ENCODE peak calls at places on chromosome 1, in four cellular contexts. J is right lobe of liver, O is ovary, X is IMR-90. P is an unnamed sample.

GRCh38 chr1:179817056-179817455 is 60.5 kb downstream of the TOR1AIP2 start:
- DNase-seq in X (no peak), J (no peak), O (no peak), P (no peak)

GRCh38 chr1:204971700-204972336 is 71.2 kb upstream of the CNTN2 start:
- DNase-seq in O (no peak), X (peak; percentile 63), J (peak; percentile 44), P (no peak)

GRCh38 chr1:26794391-26794790 is 6.6 kb downstream of the PIGV start:
- DNase-seq in J (peak; percentile 67), O (no peak), X (no peak), P (no peak)

GRCh38 chr1:30809514-30810263 is 52.1 kb upstream of the LAPTM5 start:
- DNase-seq in O (no peak), X (peak; percentile 93), J (no peak), P (no peak)

GRCh38 chr1:53956308-53957168 is 10.4 kb downstream of the LRRC42 start:
- DNase-seq in J (no peak), O (no peak), X (no peak), P (no peak)

GRCh38 chr1:19635646-19636045 is 8.5 kb upstream of the NBL1 start:
- DNase-seq in X (peak; percentile 20), O (no peak), J (no peak), P (no peak)

GRCh38 chr1:212285685-212286436 is 651 bp downstream of the PPP2R5A start:
- DNase-seq in O (peak; percentile 58), J (peak; percentile 68), X (peak; percentile 35), P (no peak)

GRCh38 chr1:58689167-58689566 is 10.7 kb downstream of the MYSM1 start:
- DNase-seq in J (no peak), O (no peak), X (no peak), P (no peak)

GRCh38 chr1:244858357-244858756 is 6.0 kb downstream of the HNRNPU start:
- DNase-seq in O (no peak), J (no peak), X (no peak), P (no peak)

GRCh38 chr1:78607334-78607927 is 12.8 kb upstream of the IFI44L start:
- DNase-seq in J (no peak), O (no peak), X (peak; percentile 51), P (no peak)

GRCh38 chr1:234486858-234487830 is 8.2 kb upstream of the TARBP1 start:
- DNase-seq in X (peak; percentile 84), O (peak; percentile 26), J (no peak), P (peak; percentile 58)

GRCh38 chr1:231357831-231358354 is 19.8 kb downstream of the SPRTN start:
- DNase-seq in J (no peak), X (peak; percentile 79), O (no peak), P (peak; percentile 68)

GRCh38 chr1:45585110-45585426 is 1.2 kb downstream of the NASP start:
- DNase-seq in X (no peak), O (no peak), J (no peak), P (no peak)

GRCh38 chr1:95223110-95223509 is 10.9 kb upstream of the RWDD3 start:
- DNase-seq in J (no peak), X (peak; percentile 70), O (no peak), P (no peak)

GRCh38 chr1:162976628-162977027 is 92.5 kb upstream of the RGS4 start:
- DNase-seq in J (no peak), X (no peak), O (no peak), P (no peak)

GRCh38 chr1:162982364-162982763 is 86.8 kb upstream of the RGS4 start:
- DNase-seq in O (no peak), X (no peak), J (no peak), P (no peak)

GRCh38 chr1:162973381-162973795 is 95.8 kb upstream of the RGS4 start:
- DNase-seq in X (peak; percentile 90), O (no peak), J (no peak), P (no peak)

GRCh38 chr1:162974810-162975209 is 94.4 kb upstream of the RGS4 start:
- DNase-seq in X (no peak), J (no peak), O (no peak), P (no peak)

DNA sequence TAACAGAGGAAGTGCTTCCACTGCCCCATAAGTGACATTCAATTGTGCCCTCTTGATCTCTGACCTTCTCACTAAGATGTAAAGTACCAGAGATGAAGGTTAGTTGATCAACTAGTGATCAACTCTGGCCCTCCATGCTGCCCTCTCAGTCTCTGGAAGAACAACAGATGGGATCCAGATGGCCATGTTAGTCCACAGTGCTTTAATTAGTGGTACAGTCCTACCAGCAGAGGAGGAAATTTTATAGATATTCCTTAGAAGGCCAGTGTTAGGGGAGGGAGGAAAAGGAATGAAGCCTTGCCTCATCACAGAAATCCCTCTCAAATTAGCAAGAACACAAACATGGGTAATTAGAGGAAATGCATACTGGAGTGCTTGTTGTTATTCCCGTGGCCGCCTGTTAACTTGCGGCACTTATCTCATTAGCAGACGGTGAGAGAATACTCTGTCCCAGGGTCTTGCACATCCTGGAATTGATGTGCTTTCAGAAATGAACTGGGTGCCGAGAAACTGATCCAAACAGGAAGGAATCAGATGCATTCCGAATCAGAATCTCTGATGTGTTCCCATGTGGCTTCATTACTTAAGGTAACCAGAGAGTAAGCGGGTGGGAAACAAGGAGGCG is 91.1 kb upstream of the RGS4 start:
- DNase-seq in O (no peak), J (no peak), X (no peak), P (no peak)
- H3K4me1 ChIP-seq in O (no peaks in the 10 kb centered on the region), J (no peaks in the 10 kb centered on the region), X (peaks cover 4% of the 10 kb centered on the region), P (no peaks in the 10 kb centered on the region)

DNA sequence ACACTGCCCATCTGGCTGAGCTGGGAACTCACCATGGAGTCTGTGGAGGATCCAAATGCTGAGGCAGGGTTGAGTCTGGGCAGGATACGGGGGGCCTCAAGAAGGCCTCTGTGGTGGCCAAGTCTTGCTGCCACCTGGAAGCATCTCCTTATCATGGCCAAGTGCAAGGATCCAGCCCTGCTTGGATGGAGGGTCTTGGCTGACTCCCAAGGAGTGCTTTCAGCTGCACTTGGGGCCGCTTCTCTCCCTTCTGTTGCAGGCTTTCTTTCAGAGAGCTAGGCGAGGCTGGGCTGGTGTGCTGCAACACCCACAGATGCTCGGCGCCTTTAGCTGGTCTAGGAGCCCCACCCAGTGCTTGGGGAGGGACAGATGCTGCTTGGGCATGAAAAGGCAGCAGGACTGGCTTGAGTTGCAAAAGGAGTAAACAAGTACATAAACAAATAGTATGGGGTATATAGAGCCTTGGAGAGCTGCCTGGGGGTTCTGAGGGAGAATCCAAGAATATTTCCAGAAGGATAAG is at the start of gene THEM5:
- DNase-seq in X (no peak), J (no peak), O (no peak), P (no peak)
- H3K4me1 ChIP-seq in X (peaks cover 1% of the 10 kb centered on the region), J (no peaks in the 10 kb centered on the region), O (peaks cover 4% of the 10 kb centered on the region), P (peaks cover 14% of the 10 kb centered on the region)

DNA sequence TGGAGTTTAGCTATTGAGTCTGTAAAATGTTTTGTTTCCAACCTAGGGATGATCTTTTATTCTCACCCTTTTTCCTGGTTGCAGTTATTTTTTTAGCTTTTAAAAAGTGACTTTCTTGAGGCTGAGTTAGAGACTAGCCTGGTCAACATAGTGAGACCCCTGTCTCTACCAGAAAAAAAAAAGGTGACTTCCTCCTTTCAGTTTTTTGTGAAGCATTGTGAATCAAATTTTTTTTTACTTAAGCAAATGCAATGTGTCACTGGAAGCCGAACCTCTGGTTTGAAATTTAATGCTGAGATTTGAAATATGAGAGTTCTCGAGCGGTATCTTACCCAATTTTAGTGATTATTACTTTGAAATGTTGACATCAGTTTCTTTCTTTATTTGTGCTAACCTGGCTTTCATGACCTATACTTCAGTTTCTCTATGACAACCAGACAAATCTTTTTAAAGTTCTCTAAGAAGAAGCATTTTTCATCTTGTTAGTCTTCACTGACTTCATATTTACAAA is 3.6 kb downstream of the CAP1 start:
- DNase-seq in O (no peak), J (no peak), X (no peak), P (no peak)
- H3K4me1 ChIP-seq in O (peaks cover 3% of the 10 kb centered on the region), J (peaks cover 9% of the 10 kb centered on the region), X (peaks cover 9% of the 10 kb centered on the region), P (peaks cover 60% of the 10 kb centered on the region)

DNA sequence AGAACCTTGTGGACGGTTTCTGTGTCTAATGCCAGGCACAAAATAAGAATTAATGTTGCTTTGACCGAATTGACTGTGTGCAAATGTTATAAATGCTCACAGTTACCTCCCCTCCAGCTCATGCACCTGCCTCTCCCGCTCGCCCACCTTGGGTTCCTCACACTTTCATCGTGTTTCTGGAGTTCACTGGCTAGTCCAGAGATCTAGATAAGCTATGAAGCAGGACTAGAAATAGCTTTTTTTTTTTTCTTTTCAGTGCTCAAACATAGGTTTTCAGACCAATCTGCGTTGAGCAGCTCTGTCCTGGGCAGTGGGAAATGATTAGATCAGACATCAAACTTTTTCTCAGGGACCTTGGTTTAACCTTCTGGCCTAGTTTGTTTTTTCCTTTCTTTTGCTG is 11.1 kb downstream of the TENT5C start:
- DNase-seq in X (no peak), O (no peak), J (no peak), P (no peak)
- H3K4me1 ChIP-seq in X (peaks cover 25% of the 10 kb centered on the region), O (peaks cover 3% of the 10 kb centered on the region), J (no peaks in the 10 kb centered on the region), P (peaks cover 37% of the 10 kb centered on the region)

GRCh38 chr1:223266632-223267172 is 97.3 kb downstream of the SUSD4 start:
- DNase-seq in J (no peak), O (no peak), X (no peak), P (no peak)

GRCh38 chr1:223273511-223273910 is 90.5 kb downstream of the SUSD4 start:
- DNase-seq in O (no peak), X (no peak), J (no peak), P (no peak)

GRCh38 chr1:223270155-223270554 is 93.8 kb downstream of the SUSD4 start:
- DNase-seq in O (no peak), X (no peak), J (no peak), P (no peak)

GRCh38 chr1:223269006-223269405 is 95.0 kb downstream of the SUSD4 start:
- DNase-seq in X (no peak), O (no peak), J (no peak), P (no peak)

GRCh38 chr1:223271085-223271781 is 92.7 kb downstream of the SUSD4 start:
- DNase-seq in O (no peak), J (peak; percentile 36), X (no peak), P (no peak)
- H3K4me1 ChIP-seq in O (no peaks in the 10 kb centered on the region), J (peaks cover 35% of the 10 kb centered on the region), X (no peaks in the 10 kb centered on the region), P (no peaks in the 10 kb centered on the region)

GRCh38 chr1:116534014-116534739 is 36.6 kb downstream of the CD58 start:
- DNase-seq in J (no peak), X (no peak), O (no peak), P (no peak)

GRCh38 chr1:116537898-116538297 is 32.9 kb downstream of the CD58 start:
- DNase-seq in J (no peak), O (no peak), X (no peak), P (no peak)

GRCh38 chr1:116537439-116537838 is 33.4 kb downstream of the CD58 start:
- DNase-seq in O (no peak), X (peak; percentile 58), J (no peak), P (no peak)

GRCh38 chr1:116540088-116540487 is 30.7 kb downstream of the CD58 start:
- DNase-seq in O (no peak), X (no peak), J (no peak), P (no peak)

DNA sequence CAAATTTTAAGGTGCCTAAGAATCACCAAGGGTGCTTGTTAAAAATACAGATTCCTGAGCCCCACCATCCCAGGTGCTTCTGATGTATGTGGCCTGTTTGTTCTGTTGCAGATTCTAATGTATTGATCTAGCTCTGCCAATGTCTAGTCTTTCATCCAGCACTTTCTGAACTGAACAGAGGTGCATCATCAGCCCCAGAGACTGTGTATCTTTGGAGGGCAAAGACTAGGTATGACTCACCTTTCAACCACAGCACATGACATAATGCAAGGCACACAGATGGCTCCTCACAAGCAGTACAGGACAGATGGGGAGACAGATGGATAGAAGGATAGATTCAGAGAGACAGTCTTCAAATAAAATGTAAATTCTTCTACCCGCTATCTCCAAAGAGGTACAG is 32.3 kb downstream of the CD58 start:
- DNase-seq in X (peak; percentile 73), O (no peak), J (no peak), P (no peak)
- H3K4me1 ChIP-seq in X (peaks cover 2% of the 10 kb centered on the region), O (no peaks in the 10 kb centered on the region), J (no peaks in the 10 kb centered on the region), P (peaks cover 5% of the 10 kb centered on the region)